ENCODE peak calls at places on chromosome X, in seven cellular contexts. D, U, A, W, N, Q and F are unnamed samples.

GRCh38 chrX:134894373-134894895 is 96.4 kb upstream of the SMIM10 start:
- DNase-seq in D (no peak), U (no peak), A (no peak), W (no peak), N (no peak), Q (no peak), F (no peak)

GRCh38 chrX:153608821-153609220 is 9.9 kb upstream of the CCNQ start:
- DNase-seq in D (no peak), U (no peak), A (no peak), W (no peak), N (no peak), Q (no peak), F (no peak)

GRCh38 chrX:15947648-15948317 is 93.2 kb upstream of the AP1S2 start:
- DNase-seq in D (no peak), U (peak), A (no peak), W (no peak), N (no peak), Q (no peak), F (peak)

GRCh38 chrX:153631931-153632611 is 14.9 kb upstream of the DUSP9 start:
- DNase-seq in D (no peak), U (no peak), A (no peak), W (no peak), N (no peak), Q (peak), F (no peak)

GRCh38 chrX:11066812-11067211 is 44.3 kb upstream of the HCCS start:
- DNase-seq in D (no peak), U (no peak), A (no peak), W (no peak), N (no peak), Q (no peak), F (no peak)

GRCh38 chrX:41759817-41760216 is 35.8 kb downstream of the GPR82 start:
- DNase-seq in D (no peak), U (peak), A (peak), W (no peak), N (no peak), Q (no peak), F (peak)

GRCh38 chrX:102067966-102068723 is 57.3 kb upstream of the TCEAL2 start:
- DNase-seq in D (no peak), U (peak), A (no peak), W (peak), N (no peak), Q (no peak), F (peak)

GRCh38 chrX:124018031-124018430 is 56.5 kb downstream of the STAG2 start:
- DNase-seq in D (no peak), U (no peak), A (no peak), W (no peak), N (no peak), Q (no peak), F (no peak)

GRCh38 chrX:98380106-98380505 is 1496.4 kb downstream of the RPA4 start:
- DNase-seq in D (no peak), U (no peak), A (no peak), W (no peak), N (no peak), Q (no peak), F (no peak)

GRCh38 chrX:72635930-72636329 is 63.3 kb upstream of the HDAC8 start:
- DNase-seq in D (no peak), U (no peak), A (no peak), W (no peak), N (no peak), Q (no peak), F (no peak)

GRCh38 chrX:140762061-140762460 is 52.5 kb downstream of the LINC00632 start:
- DNase-seq in D (no peak), U (peak), A (no peak), W (peak), N (peak), Q (peak), F (peak)

GRCh38 chrX:45449982-45450381 is 249.3 kb upstream of the DIPK2B start:
- DNase-seq in D (no peak), U (no peak), A (no peak), W (no peak), N (no peak), Q (no peak), F (peak)

GRCh38 chrX:154125356-154126040 is 18.5 kb upstream of the OPN1LW start:
- DNase-seq in D (no peak), U (no peak), A (no peak), W (no peak), N (no peak), Q (no peak), F (no peak)

GRCh38 chrX:30373479-30373878 is 64.3 kb upstream of the NR0B1 start:
- DNase-seq in D (no peak), U (no peak), A (no peak), W (no peak), N (no peak), Q (no peak), F (no peak)

GRCh38 chrX:22360129-22360528 is 87.4 kb downstream of the CBLL2 start:
- DNase-seq in D (no peak), U (no peak), A (no peak), W (no peak), N (no peak), Q (peak), F (no peak)

GRCh38 chrX:132612990-132613564 is 124.2 kb upstream of the MBNL3 start:
- DNase-seq in D (no peak), U (peak), A (no peak), W (peak), N (no peak), Q (no peak), F (peak)
- TF ChIP-seq CTCF in D (peak), U (peak), A (peak), W (peak), N (no peak), Q (no peak), F (peak)

GRCh38 chrX:567891-568290 is 62.7 kb upstream of the SHOX start:
- DNase-seq in D (no peak), U (no peak), A (no peak), W (no peak), N (peak), Q (no peak), F (no peak)

GRCh38 chrX:572490-573124 is 58.0 kb upstream of the SHOX start:
- DNase-seq in D (no peak), U (no peak), A (no peak), W (no peak), N (peak), Q (no peak), F (no peak)

GRCh38 chrX:568341-568740 is 62.2 kb upstream of the SHOX start:
- DNase-seq in D (no peak), U (no peak), A (no peak), W (no peak), N (no peak), Q (no peak), F (no peak)
- TF ChIP-seq CTCF in D (no peak), U (no peak), A (no peak), W (no peak), N (no peak), Q (no peak), F (no peak)

DNA sequence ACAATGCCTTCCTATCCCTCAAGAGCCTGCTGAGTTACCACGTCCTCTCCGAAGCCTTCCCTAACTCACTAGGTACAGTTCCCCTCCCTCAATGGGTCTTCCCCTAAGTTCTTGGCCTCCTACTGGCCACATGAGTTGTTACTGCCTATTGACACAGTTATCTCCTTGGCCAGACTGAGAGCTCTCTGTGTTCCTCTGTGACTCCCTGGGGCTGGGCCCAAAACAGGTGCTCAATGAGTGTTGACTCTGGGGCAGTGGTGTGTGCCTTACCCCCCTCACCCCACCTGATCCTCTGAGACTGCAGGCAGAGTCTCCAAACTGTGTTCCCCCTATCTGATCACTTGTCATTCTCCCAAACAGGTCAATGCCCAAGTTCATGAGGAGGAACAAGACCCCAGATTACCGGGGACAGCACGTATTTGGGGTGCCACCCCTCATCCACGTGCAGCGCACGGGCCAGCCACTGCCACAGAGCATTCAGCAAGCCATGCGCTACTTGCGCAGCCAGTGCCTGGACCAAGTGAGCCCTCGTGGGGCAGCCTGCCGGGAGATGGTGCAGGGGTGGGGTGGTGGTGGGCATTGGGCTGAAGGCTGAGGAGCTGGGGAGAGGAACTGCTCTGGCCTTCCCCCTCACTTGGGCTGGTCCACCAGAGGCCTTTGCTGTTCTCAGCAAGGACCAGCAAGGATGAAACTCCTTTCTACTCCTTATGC is 72.6 kb downstream of the STARD8 start:
- DNase-seq in D (no peak), U (peak), A (no peak), W (no peak), N (no peak), Q (peak), F (peak)
- TF ChIP-seq CTCF in D (no peak), U (no peak), A (peak), W (no peak), N (no peak), Q (no peak), F (no peak)

DNA sequence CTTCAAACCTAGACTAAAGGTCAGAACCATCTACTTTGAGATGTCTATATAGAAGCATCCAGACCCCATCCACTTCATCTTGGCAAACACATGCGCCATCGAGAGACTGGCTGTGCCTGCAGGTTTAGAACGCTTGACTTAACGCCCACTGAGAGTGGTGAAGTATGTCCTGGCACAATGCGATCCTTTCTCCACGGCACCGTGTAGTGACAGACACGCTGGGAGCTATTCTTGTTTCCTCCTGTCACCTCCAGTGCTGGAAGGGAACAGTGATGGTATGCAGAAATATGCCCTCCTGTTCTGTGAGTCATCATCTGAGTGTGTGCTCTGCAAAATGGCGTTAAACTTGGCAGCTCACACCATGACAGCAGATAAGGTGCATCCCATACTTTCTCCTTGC is 330.2 kb downstream of the NLGN4X start:
- DNase-seq in D (no peak), U (no peak), A (no peak), W (no peak), N (no peak), Q (no peak), F (no peak)
- TF ChIP-seq CTCF in D (no peak), U (no peak), A (no peak), W (no peak), N (no peak), Q (no peak), F (no peak)

GRCh38 chrX:66728818-66729271 is 90.0 kb upstream of the EDA2R start:
- DNase-seq in D (no peak), U (peak), A (no peak), W (peak), N (peak), Q (peak), F (peak)
- TF ChIP-seq CTCF in D (peak), U (peak), A (peak), W (peak), N (peak), Q (peak), F (peak)